ENCODE peak calls at places on chromosome 14, in six cellular contexts. X is astrocyte of the spinal cord, B is AG04449, O is neural progenitor cell, Y is heart right ventricle, Q is foreskin keratinocyte. A is an unnamed sample.
A peak's percentile ranks its signal among the peaks of the same experiment; 100 is the strongest.

GRCh38 chr14:47103781-47104180 is 452.2 kb upstream of the RPL10L start:
- DNase-seq in X (no peak), B (no peak), O (no peak), Y (no peak), Q (no peak), A (no peak)

GRCh38 chr14:101248056-101248725 is 313.1 kb upstream of the DIO3 start:
- DNase-seq in X (no peak), B (no peak), O (no peak), Y (no peak), Q (no peak), A (no peak)

GRCh38 chr14:72686832-72687231 is 207.1 kb downstream of the DPF3 start:
- DNase-seq in X (no peak), B (no peak), O (no peak), Y (no peak), Q (no peak), A (no peak)

GRCh38 chr14:100392266-100392850 is 69.2 kb downstream of the SLC25A47 start:
- DNase-seq in X (peak; percentile 18), B (no peak), O (no peak), Y (no peak), Q (no peak), A (no peak)

GRCh38 chr14:29798078-29798477 is 129.6 kb downstream of the PRKD1 start:
- DNase-seq in X (no peak), B (no peak), O (no peak), Y (no peak), Q (no peak), A (no peak)

GRCh38 chr14:83842536-83842935 is 1687.4 kb upstream of the FLRT2 start:
- DNase-seq in X (no peak), B (no peak), O (no peak), Y (no peak), Q (no peak), A (no peak)

GRCh38 chr14:39247256-39247655 is 13.5 kb downstream of the MIA2 start:
- DNase-seq in X (peak; percentile 90), B (peak; percentile 54), O (no peak), Y (no peak), Q (peak; percentile 84), A (no peak)

GRCh38 chr14:93150227-93151206 is 34.2 kb downstream of the MOAP1 start:
- DNase-seq in X (no peak), B (no peak), O (peak; percentile 64), Y (no peak), Q (peak; percentile 88), A (no peak)

GRCh38 chr14:104462651-104463630 is 116.6 kb upstream of the C14orf180 start:
- DNase-seq in X (no peak), B (no peak), O (no peak), Y (no peak), Q (no peak), A (no peak)

GRCh38 chr14:61145258-61145902 is 135.8 kb downstream of the TMEM30B start:
- DNase-seq in X (peak; percentile 95), B (peak; percentile 94), O (no peak), Y (peak; percentile 17), Q (peak; percentile 96), A (no peak)

GRCh38 chr14:60647081-60647836 is 2.0 kb downstream of the SIX1 start:
- DNase-seq in X (peak; percentile 61), B (no peak), O (peak; percentile 80), Y (no peak), Q (no peak), A (peak; percentile 43)

DNA sequence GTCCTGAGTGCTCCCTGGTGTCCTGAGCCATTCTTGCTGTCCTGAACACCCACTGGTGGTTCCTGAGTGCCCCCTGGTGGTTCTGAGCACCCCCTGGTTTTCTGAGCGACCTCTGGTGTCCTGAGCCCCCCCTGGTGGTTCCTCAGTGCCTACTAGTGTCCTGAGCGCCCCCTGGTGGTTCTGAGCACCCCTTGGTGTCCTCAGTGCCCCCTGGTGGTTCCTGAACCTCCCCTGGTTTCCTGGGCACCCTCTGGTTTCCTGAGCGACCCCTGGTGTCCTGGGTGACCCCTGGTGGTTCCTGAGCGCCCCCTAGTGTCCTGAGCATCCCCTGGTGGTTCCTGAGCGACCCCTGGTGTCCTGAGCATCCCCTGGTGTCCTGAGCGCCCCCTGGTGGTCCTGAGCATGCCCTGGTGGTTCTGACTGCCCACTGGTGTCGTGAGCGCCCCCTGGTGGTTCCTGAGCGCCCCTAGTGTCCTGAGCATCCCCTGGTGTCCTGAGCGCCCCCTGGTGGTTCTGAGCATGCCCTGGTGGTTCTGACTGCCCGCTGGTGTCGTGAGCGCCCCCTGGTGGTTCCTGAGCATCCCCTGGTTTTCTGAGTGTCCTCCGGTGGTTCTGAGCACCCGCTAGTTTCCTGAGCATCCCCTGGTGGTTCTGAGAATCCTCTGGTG is 473.1 kb downstream of the TMEM121 start:
- DNase-seq in X (no peak), B (no peak), O (peak; percentile 10), Y (peak; percentile 55), Q (no peak), A (peak; percentile 57)
- TF ChIP-seq CTCF in X (peak; percentile 27), B (peak; percentile 13), O (peak; percentile 43), Y (peak; percentile 3), Q (no peak), A (peak; percentile 84)

GRCh38 chr14:73740921-73741326 is 26.7 kb upstream of the PNMA1 start:
- DNase-seq in X (peak; percentile 35), B (no peak), O (no peak), Y (no peak), Q (peak; percentile 69), A (no peak)

GRCh38 chr14:73743431-73743931 is 29.3 kb upstream of the PNMA1 start:
- DNase-seq in X (no peak), B (no peak), O (no peak), Y (no peak), Q (no peak), A (peak; percentile 58)

GRCh38 chr14:73742520-73743238 is 28.5 kb upstream of the PNMA1 start:
- DNase-seq in X (no peak), B (no peak), O (no peak), Y (no peak), Q (no peak), A (no peak)

GRCh38 chr14:73741386-73741875 is 27.2 kb upstream of the PNMA1 start:
- DNase-seq in X (peak; percentile 78), B (no peak), O (peak; percentile 60), Y (peak; percentile 84), Q (peak; percentile 65), A (peak; percentile 67)

DNA sequence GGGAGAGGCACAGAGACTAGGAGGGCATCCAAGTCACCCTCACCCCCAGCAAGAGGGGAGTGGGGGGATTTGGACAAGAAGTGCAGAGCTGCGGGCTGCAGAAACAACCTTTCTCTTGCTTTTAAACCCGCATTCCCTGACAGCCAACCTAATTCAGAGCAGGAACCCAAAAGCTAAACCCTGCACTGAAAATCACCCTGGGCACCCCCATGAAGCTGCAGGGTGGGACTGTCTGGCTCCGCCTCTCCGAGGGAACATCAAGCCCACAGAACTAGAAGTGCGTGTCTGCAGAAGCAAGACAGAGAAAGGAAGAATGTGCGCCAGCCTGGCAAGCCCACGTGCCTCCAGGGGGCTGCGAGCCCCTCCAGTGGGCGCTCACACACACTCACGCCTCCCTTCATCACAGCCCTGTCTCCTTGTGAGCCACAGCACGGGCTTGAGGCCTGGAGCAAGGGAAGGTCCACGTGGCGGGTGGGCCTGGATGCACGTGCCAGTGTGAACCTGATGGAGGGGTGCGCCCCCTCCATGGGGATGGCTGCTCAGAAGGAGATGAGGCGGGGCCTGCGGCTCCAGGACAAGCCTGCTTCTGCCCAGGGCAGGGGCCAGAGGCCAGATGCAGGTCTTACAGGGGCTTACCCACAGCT is 27.8 kb upstream of the PNMA1 start:
- DNase-seq in X (peak; percentile 20), B (no peak), O (no peak), Y (no peak), Q (peak; percentile 26), A (no peak)
- TF ChIP-seq CTCF in X (no peak), B (no peak), O (no peak), Y (no peak), Q (no peak), A (no peak)

GRCh38 chr14:79253576-79253975 is 957.7 kb downstream of the DIO2 start:
- DNase-seq in X (no peak), B (no peak), O (no peak), Y (no peak), Q (no peak), A (no peak)

GRCh38 chr14:79254069-79254775 is 957.1 kb downstream of the DIO2 start:
- DNase-seq in X (peak; percentile 66), B (peak; percentile 19), O (no peak), Y (no peak), Q (peak; percentile 30), A (no peak)

GRCh38 chr14:79260406-79260805 is 950.9 kb downstream of the DIO2 start:
- DNase-seq in X (no peak), B (no peak), O (no peak), Y (no peak), Q (no peak), A (no peak)

GRCh38 chr14:79251278-79251677 is 960.0 kb downstream of the DIO2 start:
- DNase-seq in X (no peak), B (no peak), O (no peak), Y (no peak), Q (no peak), A (no peak)

DNA sequence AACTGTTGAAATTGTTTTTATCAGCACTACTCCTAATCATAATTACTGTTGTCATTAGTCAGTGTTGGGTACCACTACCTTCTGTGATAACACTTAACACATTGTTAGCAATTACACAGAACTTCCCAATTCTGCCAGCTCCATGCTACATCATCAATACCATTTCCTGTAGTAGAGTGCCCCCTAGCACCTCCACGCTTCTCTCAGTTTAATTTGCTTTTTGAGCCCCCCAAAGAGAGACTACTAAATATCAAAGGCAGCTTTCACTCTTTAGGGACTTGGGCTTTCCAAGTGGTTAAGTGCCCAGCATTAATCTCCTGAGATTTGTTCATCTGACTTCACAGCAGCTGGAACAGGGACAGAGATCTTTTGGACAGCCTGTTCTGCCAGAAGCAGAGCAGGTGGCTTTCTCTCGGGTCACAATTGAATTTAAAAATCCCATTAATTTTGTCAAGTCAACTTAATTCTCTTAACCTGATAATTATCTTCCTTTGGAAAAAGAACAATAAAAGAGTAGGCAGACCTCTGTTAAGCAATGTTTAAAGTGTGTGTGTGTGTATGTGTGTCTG is 954.9 kb downstream of the DIO2 start:
- DNase-seq in X (no peak), B (no peak), O (peak; percentile 38), Y (no peak), Q (no peak), A (no peak)
- TF ChIP-seq CTCF in X (no peak), B (no peak), O (peak; percentile 45), Y (no peak), Q (peak; percentile 27), A (no peak)

GRCh38 chr14:37709419-37710195 is 114.2 kb downstream of the TTC6 start:
- DNase-seq in X (peak; percentile 39), B (no peak), O (no peak), Y (no peak), Q (peak; percentile 10), A (no peak)
- TF ChIP-seq CTCF in X (peak; percentile 48), B (peak; percentile 42), O (peak; percentile 61), Y (peak; percentile 41), Q (peak; percentile 63), A (no peak)

DNA sequence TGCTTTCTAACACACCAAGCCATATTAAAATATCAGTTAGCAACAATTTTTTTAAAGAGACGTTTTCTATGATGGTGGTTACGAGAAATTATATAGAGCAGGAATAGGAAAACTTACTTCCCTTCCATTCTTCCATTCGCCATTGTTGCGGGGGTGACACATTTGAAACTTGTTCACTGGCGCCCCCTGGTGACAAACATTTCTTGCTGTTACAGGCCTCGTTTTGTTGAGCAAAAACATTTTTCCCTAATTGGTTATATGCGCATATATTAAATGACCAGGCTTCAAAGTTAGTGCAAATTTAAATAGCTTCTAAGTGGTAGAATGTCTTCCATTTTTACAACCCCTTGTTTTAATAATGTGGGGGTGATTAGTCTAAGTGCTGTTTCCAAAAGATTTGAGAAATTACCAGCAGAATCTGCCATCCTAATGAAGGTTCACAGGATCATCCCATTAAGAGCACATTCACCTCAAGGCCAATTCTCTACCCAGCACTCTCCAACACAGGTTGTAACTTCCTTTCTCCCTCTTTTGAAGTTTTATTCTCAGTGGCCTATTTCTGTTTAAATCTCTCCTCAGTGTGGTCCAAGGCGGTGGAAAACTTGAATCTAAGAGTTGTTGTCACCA is 1124.7 kb downstream of the FLRT2 start:
- DNase-seq in X (peak; percentile 20), B (no peak), O (peak; percentile 81), Y (peak; percentile 6), Q (peak; percentile 29), A (no peak)
- TF ChIP-seq CTCF in X (peak; percentile 55), B (peak; percentile 14), O (peak; percentile 85), Y (peak; percentile 34), Q (peak; percentile 74), A (no peak)

A was measured in GM20000.